ENCODE peak calls at places on chromosomes 5 and 9, in seven cellular contexts. K is gastrocnemius medialis, C is ovary, U is sigmoid colon, E is IMR-90, Q is GM12892, D is thyroid gland. G is an unnamed sample.

GRCh38 chr5:110058175-110058574 is 368.4 kb downstream of the MAN2A1 start:
- DNase-seq in K (no peak), C (no peak), U (no peak), E (no peak), Q (no peak), D (no peak), G (no peak)

GRCh38 chr5:96794757-96795156 is 13.0 kb downstream of the ERAP1 start:
- DNase-seq in K (no peak), C (no peak), U (no peak), E (no peak), Q (no peak), D (no peak), G (no peak)

GRCh38 chr9:127540664-127541041 is 71.4 kb upstream of the STXBP1 start:
- DNase-seq in K (no peak), C (no peak), U (no peak), E (no peak), Q (no peak), D (peak; percentile 61), G (no peak)

GRCh38 chr5:126234563-126235195 is 188.5 kb upstream of the GRAMD2B start:
- DNase-seq in K (no peak), C (no peak), U (no peak), E (peak; percentile 6), Q (no peak), D (no peak), G (peak; percentile 9)

GRCh38 chr5:79561525-79561893 is 47.6 kb upstream of the HOMER1 start:
- DNase-seq in K (no peak), C (no peak), U (no peak), E (no peak), Q (no peak), D (no peak), G (no peak)

GRCh38 chr5:134176523-134177196 is at the start of gene SKP1:
- DNase-seq in K (peak; percentile 77), C (peak; percentile 81), U (peak; percentile 89), E (peak; percentile 71), Q (peak; percentile 69), D (peak; percentile 78), G (peak; percentile 92)

GRCh38 chr5:171413153-171413910 is 6.1 kb upstream of the FGF18 start:
- DNase-seq in K (no peak), C (no peak), U (no peak), E (no peak), Q (no peak), D (no peak), G (no peak)

GRCh38 chr5:180012316-180012715 is 59.2 kb downstream of the RNF130 start:
- DNase-seq in K (no peak), C (no peak), U (no peak), E (no peak), Q (no peak), D (no peak), G (no peak)

GRCh38 chr5:149684371-149684770 is 45.7 kb upstream of the PPARGC1B start:
- DNase-seq in K (no peak), C (no peak), U (no peak), E (no peak), Q (no peak), D (no peak), G (no peak)

GRCh38 chr5:96651948-96652753 is 10.0 kb upstream of the CAST start:
- DNase-seq in K (no peak), C (no peak), U (no peak), E (no peak), Q (no peak), D (no peak), G (peak; percentile 21)

GRCh38 chr5:169006206-169006605 is 294.7 kb downstream of the SLIT3 start:
- DNase-seq in K (no peak), C (no peak), U (no peak), E (no peak), Q (no peak), D (no peak), G (no peak)

GRCh38 chr5:32501071-32501470 is 56.5 kb upstream of the ZFR start:
- DNase-seq in K (no peak), C (no peak), U (no peak), E (no peak), Q (no peak), D (no peak), G (no peak)

GRCh38 chr9:109258619-109259321 is 62.1 kb downstream of the EPB41L4B start:
- DNase-seq in K (no peak), C (no peak), U (no peak), E (no peak), Q (no peak), D (peak; percentile 92), G (no peak)

GRCh38 chr5:2562036-2562435 is 189.4 kb downstream of the IRX2 start:
- DNase-seq in K (no peak), C (no peak), U (no peak), E (no peak), Q (no peak), D (no peak), G (no peak)

GRCh38 chr5:42951169-42951846 is 88.8 kb downstream of the ANXA2R start:
- DNase-seq in K (peak; percentile 17), C (peak; percentile 31), U (no peak), E (peak; percentile 43), Q (peak; percentile 27), D (peak; percentile 11), G (peak; percentile 87)

GRCh38 chr9:127869310-127870152 is 7.9 kb downstream of the AK1 start:
- DNase-seq in K (peak; percentile 85), C (peak; percentile 95), U (peak; percentile 95), E (peak; percentile 67), Q (peak; percentile 97), D (peak; percentile 84), G (peak; percentile 92)

GRCh38 chr9:105608685-105609598 is 51.0 kb downstream of the FKTN start:
- DNase-seq in K (no peak), C (no peak), U (no peak), E (peak; percentile 59), Q (no peak), D (no peak), G (peak; percentile 63)

GRCh38 chr5:160843240-160843639 is 8.8 kb downstream of the ATP10B start:
- DNase-seq in K (no peak), C (no peak), U (no peak), E (no peak), Q (no peak), D (no peak), G (no peak)

GRCh38 chr9:132673355-132673754 is 3.1 kb downstream of the GTF3C4 start:
- DNase-seq in K (no peak), C (no peak), U (no peak), E (peak; percentile 43), Q (no peak), D (no peak), G (peak; percentile 51)

GRCh38 chr9:134683714-134684374 is 42.2 kb downstream of the COL5A1 start:
- DNase-seq in K (no peak), C (no peak), U (peak; percentile 81), E (no peak), Q (no peak), D (no peak), G (no peak)

GRCh38 chr5:176630681-176631222 is 277 bp downstream of the EIF4E1B start:
- DNase-seq in K (no peak), C (no peak), U (no peak), E (no peak), Q (no peak), D (no peak), G (no peak)

GRCh38 chr9:37508834-37509206 is 23.1 kb downstream of the POLR1E start:
- DNase-seq in K (no peak), C (no peak), U (no peak), E (no peak), Q (no peak), D (no peak), G (no peak)

GRCh38 chr9:37507586-37508134 is 21.9 kb downstream of the POLR1E start:
- DNase-seq in K (no peak), C (no peak), U (no peak), E (no peak), Q (no peak), D (no peak), G (no peak)

GRCh38 chr9:37511006-37511714 is 25.4 kb downstream of the POLR1E start:
- DNase-seq in K (no peak), C (no peak), U (no peak), E (no peak), Q (no peak), D (peak; percentile 26), G (peak; percentile 21)

GRCh38 chr9:37509536-37509935 is 23.8 kb downstream of the POLR1E start:
- DNase-seq in K (no peak), C (no peak), U (no peak), E (no peak), Q (no peak), D (no peak), G (no peak)

GRCh38 chr9:37508135-37508833 is 22.5 kb downstream of the POLR1E start:
- DNase-seq in K (no peak), C (no peak), U (no peak), E (no peak), Q (no peak), D (no peak), G (no peak)
- TF ChIP-seq POLR2A in K (no peak), C (no peak), U (no peak), E (no peak), Q (no peak), D (no peak), G (no peak)

GRCh38 chr9:36263662-36264061 is 5.4 kb upstream of the GNE start:
- DNase-seq in K (no peak), C (no peak), U (no peak), E (no peak), Q (no peak), D (no peak), G (no peak)

GRCh38 chr9:36258989-36259315 is 704 bp upstream of the GNE start:
- DNase-seq in K (peak; percentile 15), C (no peak), U (peak; percentile 67), E (no peak), Q (no peak), D (peak; percentile 21), G (peak; percentile 52)

GRCh38 chr9:36258170-36258988 is at the start of gene GNE:
- DNase-seq in K (peak; percentile 97), C (peak; percentile 98), U (peak; percentile 99), E (peak; percentile 94), Q (peak; percentile 82), D (peak; percentile 98), G (peak; percentile 97)
- TF ChIP-seq POLR2A in K (peak; percentile 91), C (peak; percentile 94), U (peak; percentile 87), E (peak; percentile 87), Q (peak; percentile 89), D (no peak), G (peak; percentile 95)

DNA sequence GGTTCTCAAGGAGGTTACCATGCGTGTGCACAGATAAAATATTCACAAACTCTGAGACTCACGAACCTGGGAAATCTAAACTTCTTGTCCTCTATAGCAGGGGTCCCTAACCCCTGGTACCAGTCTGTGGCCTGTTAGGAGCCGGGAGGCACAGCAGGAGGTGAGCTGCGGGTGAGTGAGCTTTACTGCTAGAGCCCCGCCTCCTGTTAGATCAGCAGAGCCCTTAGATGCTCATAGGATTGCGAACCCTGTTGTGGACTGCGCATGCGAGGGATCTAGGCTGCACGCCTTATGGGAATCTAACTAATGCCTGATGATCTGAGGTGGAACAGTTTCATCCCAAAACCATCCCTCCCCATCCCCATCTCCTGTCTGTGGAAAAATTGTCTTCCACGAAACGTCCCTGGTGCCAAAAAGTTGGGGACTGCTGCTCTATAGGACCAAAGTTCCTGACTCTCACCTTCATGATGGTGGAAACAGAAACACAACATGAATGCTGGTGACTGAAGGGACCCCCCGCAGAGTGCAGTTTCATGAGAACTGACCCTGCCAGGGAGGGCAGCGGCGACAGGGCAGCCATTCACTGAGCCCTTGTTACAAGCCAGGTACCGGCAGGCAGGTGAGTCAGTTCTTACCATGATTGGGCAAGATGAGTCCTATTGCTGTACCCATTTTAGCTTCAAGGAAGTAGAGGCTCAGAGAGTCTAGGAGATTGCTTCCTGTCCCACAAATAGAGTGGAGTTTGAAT is 181.9 kb downstream of the RGS3 start:
- DNase-seq in K (no peak), C (no peak), U (no peak), E (no peak), Q (no peak), D (no peak), G (no peak)
- TF ChIP-seq POLR2A in K (no peak), C (no peak), U (no peak), E (no peak), Q (no peak), D (no peak), G (no peak)

GRCh38 chr5:61313960-61314681 is 17.9 kb upstream of the ZSWIM6 start:
- DNase-seq in K (no peak), C (no peak), U (no peak), E (peak; percentile 94), Q (no peak), D (no peak), G (no peak)
- TF ChIP-seq POLR2A in K (no peak), C (no peak), U (no peak), E (no peak), Q (no peak), D (no peak), G (no peak)

G was measured in erythroblast.